ENCODE peak calls at places on chromosomes 2 and 18, in four cellular contexts. A is RPMI7951; E is T47D; R is naive thymus-derived CD4-positive, alpha-beta T cell. F is an unnamed sample.

GRCh38 chr2:45862843-45863242 is 211.4 kb downstream of the PRKCE start:
- DNase-seq in E (no peak), R (no peak), A (no peak), F (no peak)

GRCh38 chr2:33529771-33530481 is 53.5 kb downstream of the RASGRP3 start:
- DNase-seq in E (no peak), R (no peak), A (peak), F (no peak)

GRCh38 chr2:177044686-177045085 is 167.9 kb upstream of the HNRNPA3 start:
- DNase-seq in A (no peak), R (no peak), E (no peak), F (no peak)

GRCh38 chr2:192026064-192026715 is 168.5 kb downstream of the TMEFF2 start:
- DNase-seq in R (no peak), A (no peak), E (no peak), F (no peak)

GRCh38 chr18:36420826-36421225 is 123.3 kb downstream of the FHOD3 start:
- DNase-seq in A (peak), E (no peak), R (no peak), F (no peak)

GRCh38 chr2:200408428-200409311 is 101.2 kb downstream of the KCTD18 start:
- DNase-seq in A (peak), E (no peak), R (no peak), F (peak)

GRCh38 chr2:197813093-197813787 is 8.8 kb downstream of the PLCL1 start:
- DNase-seq in E (peak), R (no peak), A (peak), F (no peak)

GRCh38 chr18:79877163-79878091 is 74.0 kb downstream of the SLC66A2 start:
- DNase-seq in E (peak), R (no peak), A (no peak), F (no peak)

GRCh38 chr2:74379851-74380789 is at the start of gene DCTN1:
- DNase-seq in A (peak), R (no peak), E (peak), F (peak)

GRCh38 chr2:40030451-40030975 is 251.5 kb upstream of the THUMPD2 start:
- DNase-seq in R (no peak), E (no peak), A (no peak), F (no peak)

GRCh38 chr18:21489119-21489750 is 111.3 kb downstream of the ESCO1 start:
- DNase-seq in E (peak), A (peak), R (peak), F (no peak)

GRCh38 chr2:218897394-218898108 is 16.9 kb downstream of the WNT10A start:
- DNase-seq in A (no peak), E (no peak), R (no peak), F (no peak)

GRCh38 chr2:209472386-209472832 is 48.6 kb downstream of the MAP2 start:
- DNase-seq in A (peak), R (no peak), E (no peak), F (peak)

GRCh38 chr18:29185801-29186200 is 1008.9 kb upstream of the CDH2 start:
- DNase-seq in R (no peak), E (no peak), A (no peak), F (no peak)

GRCh38 chr2:171260471-171261424 is 100.1 kb upstream of the TLK1 start:
- DNase-seq in E (no peak), R (no peak), A (no peak), F (no peak)

GRCh38 chr2:68737717-68738116 is 3.1 kb downstream of the ARHGAP25 start:
- DNase-seq in A (peak), E (no peak), R (peak), F (no peak)

GRCh38 chr2:171403181-171403580 is 30.6 kb downstream of the METTL8 start:
- DNase-seq in E (no peak), A (peak), R (no peak), F (no peak)

GRCh38 chr2:158004131-158004530 is 97.5 kb upstream of the UPP2 start:
- DNase-seq in R (no peak), A (peak), E (no peak), F (no peak)

GRCh38 chr2:84905181-84906107 is at the start of gene TMSB10:
- DNase-seq in E (peak), A (peak), R (peak), F (peak)

GRCh38 chr2:26968001-26968400 is 2.4 kb upstream of the MAPRE3 start:
- DNase-seq in A (no peak), E (no peak), R (no peak), F (no peak)

GRCh38 chr18:8548186-8548585 is 61.1 kb upstream of the RAB12 start:
- DNase-seq in A (peak), R (no peak), E (no peak), F (no peak)

GRCh38 chr2:133957724-133958123 is 296.1 kb upstream of the MGAT5 start:
- DNase-seq in A (no peak), E (no peak), R (no peak), F (no peak)

GRCh38 chr2:20997953-20998722 is 45.7 kb downstream of the APOB start:
- DNase-seq in E (no peak), R (no peak), A (no peak), F (no peak)

GRCh38 chr2:177843188-177843587 is 229.4 kb downstream of the PDE11A start:
- DNase-seq in E (no peak), A (no peak), R (no peak), F (no peak)

GRCh38 chr2:112644155-112644932 is 1.4 kb upstream of the SLC20A1 start:
- DNase-seq in R (no peak), A (peak), E (no peak), F (no peak)

GRCh38 chr2:168254158-168254935 is 7.0 kb upstream of the STK39 start:
- DNase-seq in R (no peak), A (peak), E (peak), F (no peak)

GRCh38 chr2:155377178-155377780 is 678.8 kb downstream of the KCNJ3 start:
- DNase-seq in A (peak), E (peak), R (no peak), F (no peak)

GRCh38 chr2:232878855-232879617 is 9.0 kb downstream of the SNORC start:
- DNase-seq in R (no peak), A (no peak), E (no peak), F (no peak)

GRCh38 chr2:84631047-84631446 is 114.7 kb downstream of the DNAH6 start:
- DNase-seq in A (peak), E (peak), R (peak), F (no peak)

GRCh38 chr2:186526281-186526680 is 40.2 kb downstream of the ZC3H15 start:
- DNase-seq in R (no peak), A (no peak), E (no peak), F (no peak)